ENCODE peak calls at places on chromosomes 6 and 20, in six cellular contexts. X is ascending aorta, O is pancreas, K is astrocyte of the spinal cord, A is psoas muscle, I is fibroblast of lung. U is an unnamed sample.

GRCh38 chr6:25499851-25500250 is 152.2 kb upstream of the SCGN start:
- DNase-seq in X (no peak), O (no peak), K (peak), A (no peak), I (no peak), U (no peak)

GRCh38 chr6:143579703-143580102 is 68.2 kb upstream of the FUCA2 start:
- DNase-seq in X (peak), O (no peak), K (peak), A (peak), I (peak), U (no peak)

GRCh38 chr6:155412335-155412734 is 43.3 kb downstream of the NOX3 start:
- DNase-seq in X (no peak), O (no peak), K (peak), A (no peak), I (peak), U (no peak)

GRCh38 chr20:61026731-61027130 is 225.3 kb upstream of the CDH4 start:
- DNase-seq in X (no peak), O (no peak), K (no peak), A (no peak), I (no peak), U (no peak)

GRCh38 chr6:149473080-149474052 is 11.4 kb downstream of the ZC3H12D start:
- DNase-seq in X (no peak), O (no peak), K (peak), A (no peak), I (no peak), U (no peak)

GRCh38 chr6:157054531-157054979 is 268.8 kb downstream of the TMEM242 start:
- DNase-seq in X (no peak), O (no peak), K (no peak), A (no peak), I (no peak), U (peak)

GRCh38 chr6:89475634-89476033 is 42.7 kb downstream of the ANKRD6 start:
- DNase-seq in X (no peak), O (no peak), K (peak), A (no peak), I (peak), U (peak)

GRCh38 chr6:155782320-155782730 is 326.7 kb upstream of the NOX3 start:
- DNase-seq in X (no peak), O (no peak), K (peak), A (no peak), I (peak), U (no peak)

GRCh38 chr20:33576432-33576883 is 85.7 kb upstream of the C20orf144 start:
- DNase-seq in X (no peak), O (no peak), K (no peak), A (no peak), I (peak), U (no peak)

GRCh38 chr6:17021539-17021889 is 80.3 kb upstream of the STMND1 start:
- DNase-seq in X (no peak), O (no peak), K (peak), A (no peak), I (peak), U (no peak)

GRCh38 chr20:848218-848617 is 14.7 kb downstream of the FAM110A start:
- DNase-seq in X (no peak), O (no peak), K (no peak), A (no peak), I (no peak), U (no peak)

GRCh38 chr20:62542862-62543261 is 67.1 kb upstream of the GATA5 start:
- DNase-seq in X (no peak), O (no peak), K (no peak), A (no peak), I (no peak), U (no peak)

GRCh38 chr6:21946298-21946783 is 350.5 kb downstream of the PRL start:
- DNase-seq in X (no peak), O (no peak), K (peak), A (no peak), I (peak), U (no peak)

GRCh38 chr6:151690768-151691562 is 116.5 kb upstream of the ESR1 start:
- DNase-seq in X (no peak), O (no peak), K (no peak), A (no peak), I (peak), U (peak)

GRCh38 chr6:109794201-109794926 is 103.3 kb downstream of the FIG4 start:
- DNase-seq in X (peak), O (no peak), K (peak), A (no peak), I (peak), U (no peak)

GRCh38 chr6:42766163-42766670 is 15.6 kb upstream of the BICRAL start:
- DNase-seq in X (no peak), O (no peak), K (peak), A (peak), I (peak), U (no peak)

GRCh38 chr6:111971866-111972532 is 81.9 kb upstream of the CCN6 start:
- DNase-seq in X (no peak), O (no peak), K (peak), A (no peak), I (peak), U (no peak)

GRCh38 chr6:105504660-105505059 is 101.8 kb upstream of the PREP start:
- DNase-seq in X (no peak), O (no peak), K (no peak), A (no peak), I (no peak), U (no peak)

GRCh38 chr20:47878601-47879004 is 93.3 kb upstream of the SULF2 start:
- DNase-seq in X (no peak), O (no peak), K (no peak), A (no peak), I (no peak), U (no peak)

GRCh38 chr6:9126845-9127560 is 691.7 kb upstream of the SLC35B3 start:
- DNase-seq in X (no peak), O (no peak), K (peak), A (no peak), I (peak), U (no peak)

GRCh38 chr20:22577515-22578220 is 6.7 kb downstream of the FOXA2 start:
- DNase-seq in X (no peak), O (peak), K (no peak), A (no peak), I (no peak), U (no peak)

GRCh38 chr20:2244993-2245392 is 50.8 kb upstream of the TGM3 start:
- DNase-seq in X (no peak), O (no peak), K (no peak), A (no peak), I (no peak), U (no peak)
- TF ChIP-seq CTCF in X (no peak), O (no peak), K (no peak), A (no peak), I (no peak), U (no peak)

GRCh38 chr6:169752074-169752623 is 727 bp downstream of the ERMARD start:
- DNase-seq in X (no peak), O (no peak), K (no peak), A (no peak), I (no peak), U (peak)
- TF ChIP-seq CTCF in X (no peak), O (no peak), K (no peak), A (no peak), I (no peak), U (no peak)

GRCh38 chr6:83006270-83006905 is 59.3 kb downstream of the UBE3D start:
- DNase-seq in X (no peak), O (no peak), K (no peak), A (no peak), I (no peak), U (no peak)
- TF ChIP-seq CTCF in X (no peak), O (no peak), K (no peak), A (no peak), I (no peak), U (no peak)

GRCh38 chr6:107103082-107103481 is 12.2 kb downstream of the BEND3 start:
- DNase-seq in X (peak), O (no peak), K (no peak), A (no peak), I (no peak), U (no peak)

GRCh38 chr6:107101211-107101610 is 14.1 kb downstream of the BEND3 start:
- DNase-seq in X (no peak), O (no peak), K (no peak), A (no peak), I (no peak), U (no peak)

GRCh38 chr6:107101661-107102413 is 13.5 kb downstream of the BEND3 start:
- DNase-seq in X (no peak), O (no peak), K (no peak), A (no peak), I (no peak), U (no peak)

GRCh38 chr6:107102414-107102805 is 12.9 kb downstream of the BEND3 start:
- DNase-seq in X (no peak), O (no peak), K (no peak), A (no peak), I (no peak), U (no peak)

DNA sequence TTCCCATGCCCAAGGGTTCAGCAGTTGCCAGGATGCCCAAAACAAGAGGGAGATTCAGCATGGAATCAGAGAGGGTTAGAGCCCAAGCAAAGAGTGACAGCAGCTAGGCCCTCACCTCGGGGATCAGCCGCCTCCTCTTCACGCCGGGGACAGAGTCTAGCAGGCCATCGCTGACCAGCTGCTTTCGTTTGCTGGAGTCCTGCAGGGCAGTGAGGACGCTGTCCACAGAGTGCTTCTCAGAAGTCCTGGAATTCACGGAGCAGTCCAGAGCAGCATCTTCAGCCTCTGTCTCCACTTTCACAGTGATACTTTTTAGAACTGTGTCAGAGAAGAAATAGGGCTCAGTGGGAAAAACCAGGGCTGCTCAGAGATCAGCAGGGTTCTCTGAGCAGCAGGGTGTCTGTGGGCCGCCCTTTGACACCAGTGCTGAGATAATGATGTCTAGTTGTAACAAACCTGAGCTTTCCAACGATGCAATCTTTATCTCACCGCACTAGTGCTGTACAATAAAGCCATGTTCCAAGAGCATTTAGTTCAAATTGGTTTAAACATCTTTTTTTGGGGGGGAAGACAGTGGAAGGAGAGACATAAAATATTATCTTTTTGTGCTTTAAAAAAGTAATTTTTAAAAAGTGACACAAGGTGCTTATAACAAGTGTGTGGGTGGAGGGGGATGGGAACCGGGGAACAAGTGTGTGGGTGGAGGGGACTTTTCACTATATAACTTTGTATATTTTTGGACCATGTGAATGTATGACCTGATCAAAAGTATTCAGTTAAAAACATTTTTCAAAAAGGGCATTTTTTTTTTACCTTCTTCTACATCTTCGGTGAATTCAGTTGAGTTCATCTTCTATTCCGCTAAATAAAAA is 16.6 kb downstream of the BEND3 start:
- DNase-seq in X (peak), O (no peak), K (no peak), A (no peak), I (no peak), U (no peak)
- TF ChIP-seq CTCF in X (no peak), O (no peak), K (no peak), A (no peak), I (no peak), U (no peak)

GRCh38 chr6:37485259-37485658 is 14.4 kb downstream of the CCDC167 start:
- DNase-seq in X (no peak), O (no peak), K (no peak), A (no peak), I (no peak), U (no peak)
- TF ChIP-seq CTCF in X (no peak), O (no peak), K (peak), A (no peak), I (peak), U (no peak)

GRCh38 chr20:50992733-50993457 is 30.0 kb downstream of the KCNG1 start:
- DNase-seq in X (no peak), O (no peak), K (peak), A (no peak), I (peak), U (peak)

GRCh38 chr20:50992336-50992732 is 30.6 kb downstream of the KCNG1 start:
- DNase-seq in X (no peak), O (no peak), K (no peak), A (no peak), I (no peak), U (no peak)

GRCh38 chr20:50995506-50995905 is 27.4 kb downstream of the KCNG1 start:
- DNase-seq in X (no peak), O (no peak), K (no peak), A (no peak), I (peak), U (no peak)

GRCh38 chr20:50987493-50988210 is 29.0 kb downstream of the MOCS3 start:
- DNase-seq in X (peak), O (peak), K (peak), A (peak), I (peak), U (peak)

GRCh38 chr20:50991076-50991475 is 31.8 kb downstream of the KCNG1 start:
- DNase-seq in X (no peak), O (no peak), K (no peak), A (no peak), I (no peak), U (no peak)
- TF ChIP-seq CTCF in X (no peak), O (no peak), K (no peak), A (no peak), I (no peak), U (no peak)